ENCODE peak calls at places on chromosomes 16 and 17, in four cellular contexts. S is MM.1S, T is A549, D is fibroblast of mammary gland. E is an unnamed sample.

GRCh38 chr17:59743842-59744241 is 36.4 kb downstream of the VMP1 start:
- DNase-seq in S (no peak), D (no peak), T (no peak), E (no peak)

GRCh38 chr16:19588661-19589060 is 33.2 kb downstream of the VPS35L start:
- DNase-seq in S (no peak), D (peak), T (no peak), E (no peak)

GRCh38 chr17:81539571-81539900 is 11.4 kb downstream of the FSCN2 start:
- DNase-seq in D (no peak), T (no peak), S (no peak), E (no peak)

GRCh38 chr17:51231999-51232398 is 27.9 kb downstream of the MBTD1 start:
- DNase-seq in D (peak), S (no peak), T (no peak), E (no peak)

GRCh38 chr17:19464033-19465026 is 53.3 kb downstream of the RNF112 start:
- DNase-seq in T (no peak), D (peak), S (no peak), E (peak)

GRCh38 chr17:82300707-82301270 is 16.6 kb downstream of the CD7 start:
- DNase-seq in S (peak), D (peak), T (peak), E (peak)

GRCh38 chr17:30716461-30717289 is 107.8 kb downstream of the CRLF3 start:
- DNase-seq in T (peak), D (peak), S (no peak), E (peak)

GRCh38 chr17:13306310-13306962 is 288.6 kb upstream of the ELAC2 start:
- DNase-seq in D (peak), T (peak), S (no peak), E (no peak)

GRCh38 chr16:26795184-26795583 is 271.5 kb upstream of the C16orf82 start:
- DNase-seq in T (no peak), D (no peak), S (no peak), E (no peak)

GRCh38 chr17:82213251-82214011 is 789 bp upstream of the CCDC57 start:
- DNase-seq in S (no peak), D (peak), T (peak), E (peak)

GRCh38 chr17:40321502-40322416 is 12.8 kb downstream of the RARA start:
- DNase-seq in S (peak), T (no peak), D (no peak), E (peak)

GRCh38 chr16:57809843-57810196 is 7.5 kb upstream of the KIFC3 start:
- DNase-seq in T (no peak), D (no peak), S (peak), E (no peak)

GRCh38 chr16:14193316-14193871 is 122.3 kb downstream of the MRTFB start:
- DNase-seq in T (no peak), D (no peak), S (peak), E (no peak)

GRCh38 chr17:75854881-75855309 is 240 bp downstream of the WBP2 start:
- DNase-seq in S (no peak), T (no peak), D (no peak), E (no peak)

DNA sequence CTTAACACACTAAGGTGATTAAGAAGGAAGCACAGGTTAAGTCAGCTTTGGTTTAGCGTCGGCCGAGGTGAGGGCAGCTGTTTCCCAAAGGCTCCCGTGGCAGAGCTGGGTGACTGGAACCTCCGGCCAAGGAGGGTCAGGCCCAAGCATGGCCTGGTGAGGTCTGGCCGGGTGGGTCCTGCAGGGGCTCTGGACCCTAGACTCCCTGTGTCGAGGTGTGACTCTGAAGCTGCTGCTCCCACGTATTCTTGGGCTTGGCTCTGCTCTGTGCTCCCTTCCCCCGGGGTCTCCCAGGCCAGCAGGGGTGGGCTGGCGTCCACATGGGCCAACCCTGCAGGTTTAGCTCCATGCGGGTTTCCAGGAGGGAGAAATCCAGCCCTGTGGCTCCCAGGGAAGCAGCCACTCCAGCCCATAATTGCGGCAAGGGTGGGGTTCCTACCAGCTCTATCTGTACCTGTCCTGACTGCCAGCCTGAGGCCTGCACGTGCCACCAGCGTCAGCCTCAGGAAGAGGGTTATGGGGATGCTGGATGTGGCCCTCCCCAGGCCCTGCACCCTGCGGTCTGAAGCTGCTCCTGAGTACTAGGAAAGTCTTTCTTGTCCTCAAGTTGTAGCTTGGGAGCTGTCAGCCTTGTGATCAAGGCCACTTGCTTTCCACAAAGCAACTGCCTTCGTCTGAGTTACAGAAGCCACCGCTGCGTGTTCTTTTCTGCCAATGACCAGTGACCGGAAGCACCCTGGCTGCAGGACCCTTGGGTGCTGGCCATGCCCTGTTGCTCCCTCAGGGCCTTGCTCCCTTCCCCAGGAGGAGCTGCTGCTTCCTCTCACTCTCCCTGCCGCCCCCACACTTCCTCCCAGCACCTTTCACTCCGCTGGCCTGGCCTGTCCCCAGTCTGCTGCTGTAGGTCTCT is 4.8 kb downstream of the CDK5R1 start:
- DNase-seq in D (no peak), S (no peak), T (no peak), E (peak)
- H3K4me3 ChIP-seq in D (no peak), S (no peak), T (no peak), E (no peak)

GRCh38 chr17:49787932-49788442 is 494 bp upstream of the KAT7 start:
- DNase-seq in S (peak), T (no peak), D (no peak), E (no peak)

GRCh38 chr17:49788443-49789277 is at the start of gene KAT7:
- DNase-seq in T (peak), S (peak), D (peak), E (peak)

GRCh38 chr17:49789278-49789578 is 747 bp downstream of the KAT7 start:
- DNase-seq in S (no peak), D (no peak), T (no peak), E (no peak)

GRCh38 chr17:49783051-49783715 is 5.3 kb upstream of the KAT7 start:
- DNase-seq in T (no peak), D (no peak), S (no peak), E (no peak)

DNA sequence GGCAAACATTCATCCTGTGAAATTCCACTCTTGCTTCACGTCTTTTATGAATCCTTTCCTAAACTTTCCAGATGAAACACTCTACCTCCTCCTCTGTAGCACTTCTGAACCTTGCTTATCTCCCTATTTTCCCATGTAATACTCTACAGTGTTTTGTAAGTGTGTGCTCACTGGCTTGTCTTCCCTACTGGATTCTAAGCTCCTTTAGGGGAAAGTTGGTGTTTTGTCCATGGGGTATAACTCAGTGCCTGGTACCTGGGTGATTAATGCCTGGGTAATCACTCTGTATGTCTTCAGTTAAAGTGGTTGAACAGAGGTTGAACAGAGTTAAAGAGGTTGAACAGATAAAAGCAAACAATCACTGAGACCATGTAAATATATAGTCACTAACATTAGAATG is 3.8 kb upstream of the KAT7 start:
- DNase-seq in S (no peak), T (no peak), D (no peak), E (no peak)
- H3K4me3 ChIP-seq in S (no peak), T (no peak), D (no peak), E (no peak)

DNA sequence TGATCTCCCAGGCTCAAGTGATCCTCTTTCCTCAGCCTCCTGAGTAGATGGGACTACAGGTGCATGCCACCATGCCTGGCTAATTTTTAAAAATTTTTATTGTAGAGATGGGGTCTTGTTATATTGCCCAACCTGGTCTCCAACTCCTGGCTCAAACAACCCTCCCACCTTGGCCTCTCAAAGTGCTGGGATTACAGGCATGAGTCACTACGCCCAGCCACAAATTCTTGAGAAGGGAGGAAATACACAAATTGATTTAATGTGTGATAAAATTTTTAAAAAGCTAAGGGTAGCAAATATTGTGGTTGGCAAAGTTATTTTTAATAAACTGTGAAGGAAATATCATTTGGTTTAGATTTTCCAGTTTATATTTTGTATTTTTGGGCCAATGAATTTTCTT is 9.6 kb downstream of the ITGAD start:
- DNase-seq in T (no peak), D (peak), S (no peak), E (no peak)
- H3K4me3 ChIP-seq in T (no peak), D (no peak), S (no peak), E (no peak)

DNA sequence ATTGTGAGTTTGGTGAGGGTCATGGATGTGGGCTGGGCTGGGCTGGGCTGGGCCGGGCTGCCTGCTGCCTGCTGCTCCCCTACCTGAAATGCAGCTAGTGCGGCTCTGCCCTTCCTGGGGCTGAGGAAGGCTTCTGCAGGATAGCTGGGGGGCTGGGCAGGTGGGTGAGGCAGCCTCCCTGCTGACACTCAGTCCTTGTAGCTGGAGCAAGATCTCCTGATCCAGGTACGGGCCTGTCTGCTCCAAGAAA is 4.7 kb downstream of the RPL13 start:
- DNase-seq in S (peak), D (no peak), T (peak), E (no peak)
- H3K4me3 ChIP-seq in S (no peak), D (no peak), T (peak), E (no peak)

GRCh38 chr17:57356722-57357391 is 100.5 kb downstream of the MSI2 start:
- DNase-seq in T (no peak), S (peak), D (no peak), E (no peak)
- H3K4me3 ChIP-seq in T (no peak), S (peak), D (no peak), E (peak)

GRCh38 chr17:79798296-79799173 is 1.7 kb upstream of the CBX8 start:
- DNase-seq in D (peak), T (no peak), S (no peak), E (no peak)

GRCh38 chr17:79800325-79801155 is 3.7 kb upstream of the CBX8 start:
- DNase-seq in D (peak), S (no peak), T (no peak), E (no peak)

GRCh38 chr17:79799174-79799537 is 2.3 kb upstream of the CBX8 start:
- DNase-seq in T (no peak), S (no peak), D (no peak), E (no peak)

GRCh38 chr17:79801156-79802038 is 4.5 kb upstream of the CBX8 start:
- DNase-seq in D (no peak), T (no peak), S (no peak), E (no peak)

GRCh38 chr17:79799538-79800324 is 2.9 kb upstream of the CBX8 start:
- DNase-seq in S (no peak), T (no peak), D (no peak), E (no peak)
- H3K4me3 ChIP-seq in S (no peak), T (no peak), D (no peak), E (no peak)

GRCh38 chr17:43938838-43939182 is 3.5 kb downstream of the PPY start:
- DNase-seq in T (no peak), D (no peak), S (no peak), E (no peak)
- H3K4me3 ChIP-seq in T (no peak), D (no peak), S (no peak), E (no peak)

GRCh38 chr16:66601471-66601870 is 3.0 kb upstream of the CMTM3 start:
- DNase-seq in D (no peak), T (no peak), S (no peak), E (peak)

GRCh38 chr16:66605177-66605999 is 884 bp downstream of the CMTM3 start:
- DNase-seq in T (peak), D (peak), S (no peak), E (peak)

GRCh38 chr16:66606000-66606751 is 1.7 kb downstream of the CMTM3 start:
- DNase-seq in D (no peak), S (no peak), T (no peak), E (peak)

GRCh38 chr16:66603537-66604375 is 748 bp upstream of the CMTM3 start:
- DNase-seq in S (peak), D (peak), T (peak), E (peak)

GRCh38 chr16:66604376-66605176 is at the start of gene CMTM3:
- DNase-seq in S (peak), T (peak), D (peak), E (peak)
- H3K4me3 ChIP-seq in S (peak), T (peak), D (peak), E (peak)

DNA sequence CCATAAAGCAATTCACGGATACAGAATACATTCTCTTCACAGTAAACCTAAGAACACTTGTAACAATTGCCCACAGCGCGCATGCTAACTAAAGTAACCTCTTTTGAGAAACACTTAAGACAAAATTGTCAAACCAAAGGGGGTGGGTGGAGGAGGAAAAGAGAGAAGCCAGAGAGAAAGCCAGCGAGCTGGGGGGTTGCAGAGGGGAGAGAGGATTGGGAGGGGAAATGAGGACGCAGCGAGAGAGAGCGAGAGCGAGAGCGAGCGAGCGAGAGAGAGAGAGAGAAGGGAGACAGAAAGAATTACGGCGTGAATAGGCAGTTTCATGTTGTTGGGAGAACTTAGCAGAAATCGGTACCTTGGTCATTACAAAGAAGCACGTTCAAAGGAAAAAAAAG is 1.6 kb upstream of the HOXB7 start:
- DNase-seq in T (peak), D (no peak), S (no peak), E (no peak)
- H3K4me3 ChIP-seq in T (peak), D (peak), S (peak), E (peak)

E was measured in spleen.